ENCODE peak calls at places on chromosome 1, in nine cellular contexts. G is cardiac muscle cell; S is AG04450; E is germinal center; K is CD4-positive, CD25-positive, alpha-beta regulatory T cell; N is thoracic aorta; U is activated CD4-positive, CD25-positive, alpha-beta regulatory T cell treated with anti-CD3 and anti-CD28 coated beads, Interleukin-2, amount 50 U/mL, for 16 hours; D is upper lobe of right lung; B is activated B cell treated with CpG ODN at 0.5 μM for 24 hours. V is an unnamed sample.

GRCh38 chr1:87436534-87436933 is 107.9 kb downstream of the LMO4 start:
- DNase-seq in E (no peak), S (no peak), D (no peak), U (no peak), N (no peak), B (no peak), G (peak; percentile 75), K (no peak), V (peak; percentile 3)

GRCh38 chr1:154353460-154353904 is 28.2 kb downstream of the ATP8B2 start:
- DNase-seq in B (no peak), G (peak; percentile 66), K (peak; percentile 68), D (no peak), S (no peak), E (peak; percentile 9), N (no peak), U (no peak), V (peak; percentile 36)

GRCh38 chr1:29736582-29737188 is 500.4 kb downstream of the PTPRU start:
- DNase-seq in E (no peak), K (peak; percentile 19), U (no peak), S (peak; percentile 18), N (no peak), G (peak; percentile 73), D (no peak), B (no peak), V (peak; percentile 83)

GRCh38 chr1:112957133-112957812 is 1.3 kb upstream of the SLC16A1 start:
- DNase-seq in U (peak; percentile 24), E (peak; percentile 77), D (no peak), S (peak; percentile 69), N (no peak), K (peak; percentile 90), B (peak; percentile 18), G (peak; percentile 92), V (peak; percentile 82)

GRCh38 chr1:192968323-192968722 is 90.8 kb downstream of the UCHL5 start:
- DNase-seq in U (no peak), E (no peak), B (no peak), S (no peak), G (no peak), K (no peak), D (no peak), N (no peak), V (no peak)

GRCh38 chr1:56374026-56374974 is 205.1 kb downstream of the PLPP3 start:
- DNase-seq in B (no peak), K (no peak), U (no peak), S (no peak), G (no peak), E (no peak), N (no peak), D (no peak), V (peak; percentile 33)

GRCh38 chr1:42943166-42943565 is 15.5 kb downstream of the SLC2A1 start:
- DNase-seq in K (no peak), U (no peak), G (peak; percentile 31), S (no peak), B (no peak), E (no peak), N (peak; percentile 52), D (peak; percentile 76), V (peak; percentile 82)

GRCh38 chr1:39672551-39672947 is 642 bp upstream of the NT5C1A start:
- DNase-seq in S (no peak), N (no peak), E (peak; percentile 38), D (no peak), G (peak; percentile 35), B (no peak), K (peak; percentile 38), U (no peak), V (peak; percentile 26)

GRCh38 chr1:23555949-23556640 is 3.2 kb downstream of the ID3 start:
- DNase-seq in N (no peak), K (peak; percentile 34), B (no peak), E (no peak), U (no peak), G (peak; percentile 75), D (no peak), S (no peak), V (peak; percentile 94)

GRCh38 chr1:221439008-221439733 is 302.7 kb downstream of the DUSP10 start:
- DNase-seq in E (no peak), U (peak; percentile 38), D (no peak), S (peak; percentile 61), G (peak; percentile 51), B (no peak), K (peak; percentile 74), N (no peak), V (peak; percentile 69)

GRCh38 chr1:62325076-62325475 is 5.8 kb upstream of the KANK4 start:
- DNase-seq in U (no peak), B (no peak), G (peak; percentile 72), S (no peak), N (no peak), D (no peak), E (no peak), K (no peak), V (peak; percentile 71)

GRCh38 chr1:143661418-143662120 is 310.2 kb downstream of the FAM72C start:
- DNase-seq in N (no peak), E (no peak), S (no peak), U (no peak), D (no peak), K (no peak), B (no peak), G (peak; percentile 19), V (no peak)

GRCh38 chr1:108512239-108513071 is 47.4 kb upstream of the EEIG2 start:
- DNase-seq in K (peak; percentile 51), B (no peak), N (no peak), E (peak; percentile 10), D (no peak), U (no peak), G (peak; percentile 55), S (peak; percentile 7), V (peak; percentile 43)

GRCh38 chr1:200035397-200035955 is 8.0 kb downstream of the NR5A2 start:
- DNase-seq in B (no peak), D (no peak), E (no peak), K (no peak), G (no peak), U (no peak), S (no peak), N (no peak), V (peak; percentile 6)

GRCh38 chr1:25795227-25795626 is 4.8 kb upstream of the SELENON start:
- DNase-seq in G (no peak), S (no peak), D (no peak), B (no peak), U (no peak), E (no peak), N (no peak), K (no peak), V (peak; percentile 34)

GRCh38 chr1:59574085-59574484 is 240.7 kb upstream of the HOOK1 start:
- DNase-seq in E (no peak), K (no peak), S (peak; percentile 29), D (no peak), B (no peak), U (no peak), G (peak; percentile 86), N (no peak), V (peak; percentile 82)

V was measured in astrocyte of the hippocampus.